ENCODE peak calls at places on chromosomes 5 and 9, in eight cellular contexts. X is K562, K is ovary, E is A549, J is HCT116, V is breast epithelium, Y is spleen, W is transverse colon. U is an unnamed sample. For H3K4me1, the result is how much of the 10 kb centered on the place peaks cover.

GRCh38 chr5:124034963-124035362 is 523.0 kb downstream of the CSNK1G3 start:
- DNase-seq in X (no peak), K (no peak), E (no peak), J (no peak), V (no peak), Y (no peak), W (no peak), U (no peak)

GRCh38 chr9:81557957-81558791 is 131.2 kb downstream of the TLE1 start:
- DNase-seq in X (no peak), K (no peak), E (no peak), J (no peak), V (no peak), Y (no peak), W (no peak), U (no peak)

GRCh38 chr5:161305601-161306000 is 240.9 kb downstream of the GABRB2 start:
- DNase-seq in X (no peak), K (no peak), E (no peak), J (no peak), V (no peak), Y (no peak), W (no peak), U (no peak)

GRCh38 chr5:87298687-87299362 is 31.1 kb downstream of the RASA1 start:
- DNase-seq in X (no peak), K (no peak), E (no peak), J (no peak), V (no peak), Y (no peak), W (no peak), U (no peak)

GRCh38 chr9:95126739-95127138 is 190.8 kb downstream of the FANCC start:
- DNase-seq in X (no peak), K (no peak), E (no peak), J (no peak), V (no peak), Y (no peak), W (no peak), U (no peak)

GRCh38 chr9:68416891-68417570 is 60.6 kb downstream of the PGM5 start:
- DNase-seq in X (peak), K (no peak), E (peak), J (peak), V (no peak), Y (no peak), W (no peak), U (no peak)

GRCh38 chr5:116032094-116032517 is at the start of gene ARL14EPL:
- DNase-seq in X (peak), K (peak), E (peak), J (peak), V (no peak), Y (no peak), W (no peak), U (no peak)

GRCh38 chr5:142743677-142744441 is 26.3 kb upstream of the ARHGAP26 start:
- DNase-seq in X (no peak), K (no peak), E (no peak), J (no peak), V (no peak), Y (no peak), W (no peak), U (peak)

GRCh38 chr9:21559402-21560280 is 77.5 kb upstream of the IFNE start:
- DNase-seq in X (no peak), K (peak), E (peak), J (no peak), V (peak), Y (peak), W (peak), U (peak)
- TF ChIP-seq POLR2A in X (no peak), K (no peak), E (peak), J (no peak), V (no peak), Y (no peak), W (no peak), U (no peak)

GRCh38 chr9:93591706-93592388 is 15.5 kb downstream of the PHF2 start:
- DNase-seq in X (no peak), K (no peak), E (no peak), J (no peak), V (peak), Y (no peak), W (no peak), U (no peak)

GRCh38 chr9:93594041-93594756 is 17.8 kb downstream of the PHF2 start:
- DNase-seq in X (peak), K (no peak), E (no peak), J (no peak), V (peak), Y (peak), W (peak), U (no peak)

GRCh38 chr9:93591301-93591700 is 14.9 kb downstream of the PHF2 start:
- DNase-seq in X (no peak), K (no peak), E (no peak), J (no peak), V (no peak), Y (no peak), W (no peak), U (no peak)

GRCh38 chr9:93593144-93593655 is 16.8 kb downstream of the PHF2 start:
- DNase-seq in X (no peak), K (no peak), E (no peak), J (no peak), V (no peak), Y (no peak), W (no peak), U (no peak)

DNA sequence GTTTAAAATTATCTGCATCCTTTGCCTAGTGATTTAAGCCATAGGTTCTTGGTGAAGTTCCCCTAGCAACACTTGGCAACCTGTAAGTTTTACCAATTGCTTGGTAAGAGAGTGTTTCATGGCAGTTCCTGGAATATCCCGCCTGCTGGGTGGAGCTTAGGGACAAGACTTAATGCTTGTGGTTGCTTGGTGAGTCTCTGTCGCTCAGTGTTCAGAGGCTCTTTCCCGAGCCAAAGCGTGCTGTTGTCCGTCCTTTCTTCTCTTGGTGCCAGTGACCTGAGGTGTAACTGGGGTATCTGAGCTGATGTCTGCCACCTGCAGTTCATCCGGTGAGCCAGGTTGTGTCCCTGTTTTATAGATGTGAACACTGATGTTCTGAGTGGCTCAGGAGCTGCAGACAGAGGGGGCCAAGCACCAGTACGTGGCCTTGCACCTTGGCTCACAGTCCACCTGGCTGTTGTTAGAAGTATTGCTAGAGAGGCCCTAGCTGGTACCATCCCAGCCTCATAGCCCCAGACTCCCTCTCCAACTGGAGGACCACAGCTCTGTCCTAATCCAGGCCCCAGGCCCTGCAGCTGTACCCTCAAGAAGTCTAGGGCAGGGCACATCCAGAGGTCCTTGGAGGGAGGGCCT is 16.1 kb downstream of the PHF2 start:
- DNase-seq in X (peak), K (no peak), E (peak), J (peak), V (peak), Y (no peak), W (no peak), U (no peak)
- TF ChIP-seq CTCF in X (peak), K (no peak), E (no peak), J (peak), V (no peak), Y (no peak), W (peak), U (peak)

DNA sequence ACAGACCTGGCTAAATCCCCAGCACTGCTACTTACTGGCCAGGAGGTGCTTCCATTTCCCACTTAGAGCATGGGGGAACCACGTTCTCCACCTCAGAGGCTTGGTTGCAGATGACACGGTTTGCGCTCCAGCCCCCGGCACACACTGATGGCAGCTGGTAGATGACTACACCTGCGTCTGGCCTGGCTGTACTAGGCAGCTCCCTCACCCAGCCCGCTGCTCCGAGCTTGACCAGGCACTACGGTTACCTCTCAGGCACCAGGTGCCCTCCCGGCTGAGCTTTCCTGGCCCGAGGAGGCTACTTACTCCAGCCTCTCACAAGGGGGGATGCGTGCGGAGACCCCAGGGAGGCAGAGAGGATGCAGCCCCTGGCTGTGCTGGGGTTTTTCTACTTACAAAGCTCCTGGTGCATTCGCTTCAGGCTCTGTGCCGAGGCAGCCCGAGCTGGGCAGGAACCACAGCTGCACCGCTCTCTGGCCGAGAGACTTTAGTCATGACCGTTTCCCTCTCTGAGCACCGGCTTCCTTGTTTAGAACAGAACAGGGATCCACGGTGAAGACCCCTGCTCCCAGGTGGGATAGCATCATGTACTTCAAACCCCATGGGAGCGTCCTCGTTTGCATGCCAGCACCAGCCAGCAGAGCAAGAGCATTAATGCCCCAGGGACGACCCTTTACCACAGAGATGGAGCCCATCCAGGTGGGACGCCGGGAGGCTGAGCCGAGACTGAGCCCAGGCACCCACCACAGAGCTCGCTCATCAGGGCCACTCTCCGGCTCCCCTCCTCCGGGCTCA is 7.6 kb upstream of the GBGT1 start:
- DNase-seq in X (no peak), K (no peak), E (no peak), J (no peak), V (no peak), Y (peak), W (no peak), U (no peak)
- H3K4me1 ChIP-seq in X (under half), K (under half), E (under half), J (under half), V (under half), Y (under half), W (under half), U (under half)

GRCh38 chr5:140673187-140673976 is at the start of gene DND1:
- DNase-seq in X (no peak), K (no peak), E (no peak), J (no peak), V (no peak), Y (no peak), W (no peak), U (no peak)
- TF ChIP-seq POLR2A in X (peak), K (no peak), E (no peak), J (no peak), V (no peak), Y (no peak), W (no peak), U (no peak)

GRCh38 chr9:26863074-26863473 is 29.5 kb downstream of the CAAP1 start:
- DNase-seq in X (no peak), K (no peak), E (peak), J (no peak), V (no peak), Y (no peak), W (no peak), U (no peak)
- TF ChIP-seq CTCF in X (no peak), K (no peak), E (peak), J (peak), V (no peak), Y (no peak), W (no peak), U (peak)

GRCh38 chr9:121573717-121574485 is 74.3 kb upstream of the GGTA1 start:
- DNase-seq in X (no peak), K (no peak), E (no peak), J (no peak), V (no peak), Y (no peak), W (no peak), U (no peak)
- H3K4me1 ChIP-seq in X (under half), K (under half), E (under half), J (under half), V (under half), Y (under half), W (under half), U (under half)

U was measured in heart left ventricle.